ENCODE peak calls at places on chromosomes 13 and 19, in five cellular contexts. J is hepatocyte, F is DND-41, M is cardiac muscle cell, Q is adrenal gland. G is an unnamed sample. For H3K4me1, the result is how much of the 10 kb centered on the place peaks cover.

GRCh38 chr13:106176103-106176502 is 359.4 kb downstream of the EFNB2 start:
- DNase-seq in J (no peak), F (no peak), M (peak), Q (no peak), G (no peak)

GRCh38 chr19:31554360-31554759 is 205.1 kb upstream of the TSHZ3 start:
- DNase-seq in M (no peak), J (no peak), Q (no peak), F (no peak), G (no peak)

GRCh38 chr13:47159853-47160550 is 263.1 kb upstream of the HTR2A start:
- DNase-seq in J (no peak), F (no peak), Q (no peak), M (no peak), G (no peak)

GRCh38 chr13:65679240-65679639 is 1550.9 kb downstream of the PCDH9 start:
- DNase-seq in J (no peak), Q (no peak), M (peak), F (no peak), G (no peak)

GRCh38 chr19:48873476-48874308 is 1.5 kb downstream of the PPP1R15A start:
- DNase-seq in F (no peak), M (peak), Q (no peak), J (no peak), G (peak)

GRCh38 chr13:43953370-43953769 is 73.7 kb downstream of the LACC1 start:
- DNase-seq in J (no peak), Q (no peak), F (no peak), M (no peak), G (no peak)

GRCh38 chr19:38664503-38665211 is 17.2 kb downstream of the ACTN4 start:
- DNase-seq in J (no peak), Q (no peak), F (no peak), M (no peak), G (no peak)

GRCh38 chr19:2040647-2041435 is 10.2 kb downstream of the MKNK2 start:
- DNase-seq in Q (peak), J (no peak), M (no peak), F (no peak), G (no peak)

GRCh38 chr19:54464044-54464623 is 556 bp upstream of the LENG9 start:
- DNase-seq in F (peak), Q (peak), M (peak), J (peak), G (peak)

GRCh38 chr13:42656136-42656535 is 82.2 kb downstream of the TNFSF11 start:
- DNase-seq in Q (no peak), M (peak), F (no peak), J (no peak), G (no peak)

GRCh38 chr13:19838726-19839342 is 24.6 kb downstream of the ZMYM5 start:
- DNase-seq in M (peak), F (no peak), J (no peak), Q (no peak), G (no peak)

GRCh38 chr19:43474986-43475705 is 9.7 kb upstream of the LYPD3 start:
- DNase-seq in F (no peak), Q (peak), M (peak), J (peak), G (peak)

GRCh38 chr13:99467764-99468163 is 33.5 kb upstream of the TM9SF2 start:
- DNase-seq in F (no peak), M (peak), Q (no peak), J (peak), G (no peak)

GRCh38 chr13:41544824-41545707 is 87.7 kb downstream of the RGCC start:
- DNase-seq in F (no peak), Q (no peak), M (no peak), J (no peak), G (no peak)

GRCh38 chr19:18349524-18350128 is 9.2 kb downstream of the PGPEP1 start:
- DNase-seq in Q (peak), M (peak), J (peak), F (peak), G (peak)

GRCh38 chr19:47241919-47242644 is 11.1 kb upstream of the BBC3 start:
- DNase-seq in Q (no peak), F (no peak), J (no peak), M (no peak), G (no peak)

GRCh38 chr13:20547479-20547908 is 19.5 kb upstream of the IFT88 start:
- DNase-seq in M (no peak), Q (no peak), F (no peak), J (peak), G (no peak)

GRCh38 chr19:850221-850978 is 1.7 kb upstream of the ELANE start:
- DNase-seq in F (peak), M (peak), Q (peak), J (peak), G (peak)

GRCh38 chr19:51719251-51719901 is 4.4 kb downstream of the HAS1 start:
- DNase-seq in F (no peak), J (no peak), Q (no peak), M (no peak), G (no peak)

GRCh38 chr13:40389081-40389641 is 277.3 kb downstream of the FOXO1 start:
- DNase-seq in Q (no peak), F (no peak), J (no peak), M (no peak), G (no peak)

GRCh38 chr13:99740261-99740979 is 231.1 kb downstream of the ZIC5 start:
- DNase-seq in J (no peak), F (no peak), Q (no peak), M (no peak), G (no peak)

GRCh38 chr19:10102787-10103236 is 334 bp upstream of the ANGPTL6 start:
- DNase-seq in Q (no peak), M (no peak), F (no peak), J (no peak), G (no peak)

GRCh38 chr19:38693380-38694223 is 46.2 kb downstream of the ACTN4 start:
- DNase-seq in J (no peak), F (peak), Q (no peak), M (peak), G (no peak)

GRCh38 chr19:19256072-19256969 is 16.8 kb downstream of the TM6SF2 start:
- DNase-seq in M (no peak), J (no peak), F (no peak), Q (no peak), G (no peak)

GRCh38 chr19:18922228-18922985 is 2.9 kb downstream of the DDX49 start:
- DNase-seq in J (no peak), F (no peak), M (no peak), Q (no peak), G (no peak)

GRCh38 chr13:48400090-48400694 is 12.7 kb downstream of the LPAR6 start:
- DNase-seq in F (no peak), Q (no peak), M (no peak), J (no peak), G (no peak)

GRCh38 chr13:42174344-42175162 is 97.4 kb upstream of the AKAP11 start:
- DNase-seq in J (peak), Q (peak), F (no peak), M (peak), G (no peak)

GRCh38 chr19:44954649-44955499 is at the start of gene CLPTM1:
- DNase-seq in F (peak), Q (peak), J (peak), M (peak), G (peak)
- TF ChIP-seq CTCF in F (no peak), Q (peak), J (no peak), M (no peak), G (no peak)

DNA sequence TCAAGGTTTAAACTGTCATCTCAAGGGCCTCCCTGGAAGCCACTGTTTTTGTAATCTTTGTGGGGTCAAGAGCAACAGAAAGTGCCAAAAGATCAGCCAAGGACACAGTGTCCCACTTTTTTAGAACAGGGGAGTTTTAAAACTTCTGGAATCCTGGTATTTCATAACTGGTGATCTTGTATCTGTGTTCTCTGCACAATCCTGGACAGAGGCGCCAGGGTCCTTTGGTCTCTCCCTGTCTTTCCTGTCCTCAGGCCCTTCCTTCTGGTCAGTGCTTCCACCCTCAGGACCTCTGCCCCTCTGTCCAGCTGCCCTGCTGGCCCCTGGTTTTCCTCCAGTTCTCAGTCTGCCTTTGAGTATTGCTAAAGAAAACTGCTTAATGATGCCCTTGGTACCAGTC is 47.3 kb downstream of the WASF3 start:
- DNase-seq in J (no peak), M (peak), F (no peak), Q (peak), G (peak)
- H3K4me3 ChIP-seq in J (no peak), M (no peak), F (no peak), Q (no peak), G (no peak)

DNA sequence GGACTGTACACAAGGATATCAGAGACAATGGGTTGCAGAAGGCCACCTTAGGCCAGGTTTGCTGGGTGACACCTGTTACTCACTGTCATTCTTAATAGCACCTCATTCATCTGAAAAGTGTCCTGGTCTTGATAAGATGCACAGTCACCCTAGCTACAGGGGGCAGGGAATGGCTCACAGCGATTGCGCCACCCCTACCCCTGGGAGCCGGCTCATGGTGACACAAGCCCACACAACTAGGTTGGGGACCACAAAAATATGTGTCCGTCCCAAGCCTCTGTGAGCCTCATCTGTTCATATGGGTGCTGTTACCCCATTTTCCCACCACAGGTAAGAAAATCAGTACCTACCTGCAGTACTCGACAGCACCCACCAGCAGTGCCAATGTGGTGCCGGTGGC is 23.4 kb downstream of the MED26 start:
- DNase-seq in J (no peak), Q (no peak), F (no peak), M (no peak), G (no peak)
- H3K4me1 ChIP-seq in J (under half), Q (under half), F (under half), M (under half), G (under half)

DNA sequence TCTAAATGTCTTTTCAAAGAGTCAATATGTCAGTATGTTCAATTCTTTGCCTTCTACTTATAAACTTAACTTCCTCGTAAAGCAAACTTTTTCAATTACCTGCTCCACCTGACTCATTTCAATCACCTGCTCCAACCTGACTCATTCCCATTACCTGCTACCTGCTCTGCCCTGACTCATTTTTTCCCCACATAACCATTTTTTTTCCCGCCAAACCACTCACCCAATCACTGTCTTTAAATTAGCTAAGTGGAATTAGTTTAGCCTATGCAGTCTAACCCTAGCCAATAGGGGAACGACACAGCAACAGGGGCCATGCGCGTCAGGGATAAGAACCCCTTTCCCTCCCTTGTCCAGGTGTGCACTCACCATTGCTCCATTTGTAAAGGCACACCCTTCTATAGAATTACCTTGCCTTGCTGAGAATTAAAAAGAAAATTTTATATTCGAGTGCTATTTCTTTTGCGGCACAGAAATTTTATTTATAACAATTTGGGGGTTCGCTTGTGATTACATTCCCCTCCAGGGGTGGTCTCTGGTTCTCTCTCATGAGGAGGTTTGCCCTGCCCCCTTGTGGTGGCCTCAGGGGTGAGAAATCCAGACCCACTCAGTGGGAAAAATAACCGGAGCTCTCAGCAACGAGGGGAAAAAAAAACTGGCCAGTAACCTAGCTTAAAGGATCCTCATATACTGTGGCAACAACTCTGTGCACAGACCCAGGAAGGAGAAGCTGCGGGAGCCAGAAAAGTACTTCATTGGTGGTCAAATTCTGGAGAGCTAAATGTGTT is 193.1 kb downstream of the ZNF486 start:
- DNase-seq in M (no peak), F (peak), Q (no peak), J (no peak), G (no peak)
- TF ChIP-seq CTCF in M (no peak), F (peak), Q (no peak), J (no peak), G (no peak)

GRCh38 chr13:113050856-113051431 is 54.6 kb upstream of the F7 start:
- DNase-seq in M (no peak), Q (no peak), F (no peak), J (no peak), G (no peak)
- H3K4me3 ChIP-seq in M (no peak), Q (no peak), F (no peak), J (no peak), G (no peak)

GRCh38 chr19:20611866-20612265 is 46.3 kb upstream of the ZNF737 start:
- DNase-seq in F (peak), J (no peak), Q (peak), M (no peak), G (no peak)
- H3K4me1 ChIP-seq in F (under half), J (under half), Q (under half), M (under half), G (under half)

DNA sequence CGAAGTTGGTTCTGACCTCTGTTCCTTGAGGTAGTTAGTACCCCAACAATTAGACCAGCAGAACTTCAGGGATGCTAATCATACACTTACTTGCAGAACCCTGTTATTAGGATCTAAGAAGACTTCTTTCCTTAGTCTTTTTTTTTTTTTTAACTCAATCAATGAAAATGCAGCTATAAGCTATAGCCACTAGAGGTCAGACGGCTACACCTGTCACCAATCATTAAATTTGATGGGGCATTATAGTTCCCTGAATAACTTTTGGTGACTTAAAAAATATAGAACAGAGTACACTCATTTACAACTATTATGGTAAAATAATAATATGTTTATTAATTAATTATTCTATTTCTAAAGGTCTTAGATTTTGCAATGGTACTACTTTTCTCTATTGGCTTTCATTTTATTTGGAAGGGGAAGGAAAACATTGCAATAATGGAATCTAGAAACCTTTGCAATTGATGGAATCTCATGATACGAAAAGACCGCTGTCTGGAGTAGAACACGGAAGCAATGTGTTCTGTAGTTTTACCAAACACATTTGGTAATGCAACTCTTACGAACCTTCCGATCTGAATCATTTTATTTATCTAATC is 483.2 kb downstream of the DIAPH3 start:
- DNase-seq in F (no peak), J (no peak), Q (no peak), M (peak), G (no peak)
- TF ChIP-seq CTCF in F (peak), J (peak), Q (peak), M (peak), G (no peak)

DNA sequence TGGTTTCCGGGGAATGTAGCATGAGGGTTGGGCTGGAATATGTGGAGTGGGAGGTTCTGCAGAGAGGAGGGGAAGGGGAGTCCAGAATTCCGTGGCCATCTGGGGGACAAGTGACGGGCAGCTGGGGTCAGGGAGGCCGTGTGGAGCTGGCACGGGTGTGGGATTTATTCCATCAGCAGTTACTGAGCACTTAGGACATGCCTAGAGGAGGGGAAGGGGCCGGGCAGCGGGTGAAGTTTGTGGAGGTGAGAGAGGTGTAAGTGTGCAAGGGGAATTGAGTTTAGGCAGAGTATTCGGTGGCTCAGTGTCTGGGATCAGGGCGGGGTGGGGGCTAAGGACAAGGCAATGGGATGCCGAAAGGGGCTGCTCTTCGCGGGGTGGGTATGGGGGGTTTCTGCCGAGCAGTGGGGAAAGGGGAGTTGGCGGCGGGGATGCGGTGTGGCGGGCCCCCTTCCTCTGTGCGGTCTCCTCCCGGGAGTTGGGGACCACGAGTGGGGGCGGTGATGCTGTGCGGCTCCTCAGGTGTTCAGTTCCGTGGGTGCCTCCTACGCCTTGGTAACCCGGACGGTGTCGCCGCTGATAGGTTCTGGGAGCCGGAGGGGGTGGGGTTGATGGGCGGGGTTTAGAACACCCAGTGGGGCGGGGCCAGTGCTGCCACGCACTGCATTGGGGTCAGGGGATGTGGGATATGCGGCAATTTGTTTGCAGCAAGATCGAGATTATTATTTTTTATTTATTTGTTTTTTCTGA is 5.4 kb downstream of the CCDC61 start:
- DNase-seq in F (peak), J (peak), M (peak), Q (no peak), G (no peak)
- H3K4me3 ChIP-seq in F (no peak), J (no peak), M (peak), Q (no peak), G (no peak)

GRCh38 chr13:51668580-51669195 is 84.4 kb downstream of the WDFY2 start:
- DNase-seq in M (no peak), Q (no peak), J (no peak), F (no peak), G (no peak)
- H3K4me1 ChIP-seq in M (under half), Q (half or more), J (under half), F (under half), G (under half)

GRCh38 chr19:40578442-40578908 is 1.8 kb downstream of the SHKBP1 start:
- DNase-seq in M (peak), F (peak), Q (no peak), J (no peak), G (no peak)

GRCh38 chr19:40582467-40582866 is 5.8 kb downstream of the SHKBP1 start:
- DNase-seq in J (no peak), F (no peak), Q (no peak), M (no peak), G (no peak)

GRCh38 chr19:40581531-40581930 is 4.9 kb downstream of the SHKBP1 start:
- DNase-seq in M (no peak), J (no peak), F (no peak), Q (no peak), G (no peak)

GRCh38 chr19:40583283-40583682 is 6.6 kb downstream of the SHKBP1 start:
- DNase-seq in Q (no peak), M (no peak), J (no peak), F (no peak), G (no peak)

DNA sequence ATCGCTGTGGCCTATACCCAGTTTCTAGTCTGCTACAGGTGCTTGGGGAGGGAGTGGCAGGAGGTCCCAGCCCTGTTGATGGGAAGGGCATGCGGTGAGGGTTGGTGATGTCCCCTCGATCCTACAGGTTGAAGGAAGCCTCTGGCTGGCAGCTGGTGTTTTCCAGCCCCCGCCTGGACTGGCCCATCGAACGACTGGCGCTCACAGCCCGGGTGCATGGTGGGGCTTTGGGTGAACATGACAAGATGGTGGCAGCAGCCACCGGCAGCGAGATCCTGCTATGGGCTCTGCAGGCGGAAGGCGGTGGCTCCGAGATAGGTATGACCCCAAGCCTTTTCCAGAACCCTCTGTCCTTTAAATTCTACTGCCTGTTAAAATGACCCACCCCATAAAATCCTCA is 3.9 kb downstream of the SHKBP1 start:
- DNase-seq in J (no peak), Q (no peak), M (no peak), F (no peak), G (no peak)
- TF ChIP-seq CTCF in J (no peak), Q (no peak), M (no peak), F (no peak), G (no peak)

G was measured in uterus.